ENCODE peak calls at places on chromosomes 1 and 21, in nine cellular contexts. One of them, this sample, is unnamed.

GRCh38 chr1:245310605-245311531 is 156.1 kb downstream of the KIF26B start:
- DNase-seq in IMR-90: no peak
- DNase-seq in right atrium auricular region: no peak
- DNase-seq in AG09309: no peak
- DNase-seq in body of pancreas: no peak
- DNase-seq in GM12864: peak
- DNase-seq in MM.1S: no peak
- DNase-seq in heart right ventricle: no peak
- DNase-seq in BJ: no peak
- DNase-seq in this sample: peak

GRCh38 chr21:17613242-17613676 is 558 bp upstream of the BTG3 start:
- DNase-seq in BJ: no peak
- DNase-seq in MM.1S: no peak
- DNase-seq in IMR-90: no peak
- DNase-seq in AG09309: no peak
- DNase-seq in heart right ventricle: no peak
- DNase-seq in right atrium auricular region: peak
- DNase-seq in body of pancreas: peak
- DNase-seq in GM12864: no peak
- DNase-seq in this sample: peak

GRCh38 chr1:244013100-244013499 is 38.0 kb upstream of the ZBTB18 start:
- DNase-seq in BJ: no peak
- DNase-seq in body of pancreas: no peak
- DNase-seq in GM12864: no peak
- DNase-seq in MM.1S: no peak
- DNase-seq in IMR-90: no peak
- DNase-seq in heart right ventricle: no peak
- DNase-seq in AG09309: no peak
- DNase-seq in right atrium auricular region: no peak
- DNase-seq in this sample: no peak

GRCh38 chr1:163163861-163164582 is 38.7 kb downstream of the RGS5 start:
- DNase-seq in AG09309: peak
- DNase-seq in body of pancreas: no peak
- DNase-seq in BJ: peak
- DNase-seq in MM.1S: no peak
- DNase-seq in GM12864: no peak
- DNase-seq in IMR-90: peak
- DNase-seq in right atrium auricular region: no peak
- DNase-seq in heart right ventricle: no peak
- DNase-seq in this sample: peak

GRCh38 chr1:215360786-215361185 is 206.3 kb upstream of the KCTD3 start:
- DNase-seq in GM12864: no peak
- DNase-seq in AG09309: no peak
- DNase-seq in IMR-90: no peak
- DNase-seq in right atrium auricular region: no peak
- DNase-seq in BJ: no peak
- DNase-seq in MM.1S: peak
- DNase-seq in body of pancreas: no peak
- DNase-seq in heart right ventricle: no peak
- DNase-seq in this sample: peak

GRCh38 chr1:230807551-230808267 is 60.5 kb downstream of the CAPN9 start:
- DNase-seq in MM.1S: no peak
- DNase-seq in right atrium auricular region: peak
- DNase-seq in IMR-90: no peak
- DNase-seq in BJ: no peak
- DNase-seq in body of pancreas: no peak
- DNase-seq in heart right ventricle: no peak
- DNase-seq in AG09309: no peak
- DNase-seq in GM12864: no peak
- DNase-seq in this sample: no peak

GRCh38 chr1:110011527-110012041 is 22.8 kb upstream of the STRIP1 start:
- DNase-seq in body of pancreas: peak
- DNase-seq in heart right ventricle: no peak
- DNase-seq in IMR-90: peak
- DNase-seq in BJ: no peak
- DNase-seq in right atrium auricular region: no peak
- DNase-seq in GM12864: peak
- DNase-seq in MM.1S: peak
- DNase-seq in AG09309: no peak
- DNase-seq in this sample: peak

GRCh38 chr1:177045156-177045555 is 119.4 kb downstream of the ASTN1 start:
- DNase-seq in right atrium auricular region: no peak
- DNase-seq in MM.1S: no peak
- DNase-seq in body of pancreas: no peak
- DNase-seq in AG09309: no peak
- DNase-seq in heart right ventricle: no peak
- DNase-seq in BJ: no peak
- DNase-seq in IMR-90: no peak
- DNase-seq in GM12864: no peak
- DNase-seq in this sample: no peak

GRCh38 chr1:246782120-246782900 is 58.1 kb downstream of the SCCPDH start:
- DNase-seq in BJ: peak
- DNase-seq in AG09309: peak
- DNase-seq in GM12864: no peak
- DNase-seq in body of pancreas: peak
- DNase-seq in MM.1S: no peak
- DNase-seq in right atrium auricular region: peak
- DNase-seq in IMR-90: peak
- DNase-seq in heart right ventricle: no peak
- DNase-seq in this sample: peak

GRCh38 chr1:27342778-27343638 is 1.2 kb downstream of the SYTL1 start:
- DNase-seq in heart right ventricle: no peak
- DNase-seq in GM12864: no peak
- DNase-seq in BJ: no peak
- DNase-seq in MM.1S: no peak
- DNase-seq in AG09309: no peak
- DNase-seq in right atrium auricular region: no peak
- DNase-seq in body of pancreas: peak
- DNase-seq in IMR-90: no peak
- DNase-seq in this sample: no peak

GRCh38 chr1:187013582-187014200 is 184.9 kb downstream of the PLA2G4A start:
- DNase-seq in heart right ventricle: no peak
- DNase-seq in MM.1S: no peak
- DNase-seq in body of pancreas: no peak
- DNase-seq in GM12864: no peak
- DNase-seq in BJ: no peak
- DNase-seq in AG09309: no peak
- DNase-seq in IMR-90: peak
- DNase-seq in right atrium auricular region: no peak
- DNase-seq in this sample: peak

GRCh38 chr1:179709841-179710329 is 33.2 kb upstream of the FAM163A start:
- DNase-seq in IMR-90: peak
- DNase-seq in BJ: no peak
- DNase-seq in heart right ventricle: peak
- DNase-seq in AG09309: peak
- DNase-seq in GM12864: peak
- DNase-seq in MM.1S: peak
- DNase-seq in body of pancreas: peak
- DNase-seq in right atrium auricular region: no peak
- DNase-seq in this sample: peak

GRCh38 chr1:161929137-161929536 is 94.5 kb downstream of the OLFML2B start:
- DNase-seq in GM12864: no peak
- DNase-seq in heart right ventricle: no peak
- DNase-seq in MM.1S: no peak
- DNase-seq in body of pancreas: no peak
- DNase-seq in AG09309: no peak
- DNase-seq in right atrium auricular region: no peak
- DNase-seq in IMR-90: no peak
- DNase-seq in BJ: no peak
- DNase-seq in this sample: no peak

GRCh38 chr1:64117492-64117891 is 85.9 kb upstream of the UBE2U start:
- DNase-seq in body of pancreas: no peak
- DNase-seq in IMR-90: no peak
- DNase-seq in GM12864: no peak
- DNase-seq in heart right ventricle: no peak
- DNase-seq in AG09309: no peak
- DNase-seq in right atrium auricular region: no peak
- DNase-seq in MM.1S: no peak
- DNase-seq in BJ: no peak
- DNase-seq in this sample: no peak

GRCh38 chr1:39799770-39800470 is 11.3 kb upstream of the BMP8B start:
- DNase-seq in heart right ventricle: peak
- DNase-seq in BJ: peak
- DNase-seq in right atrium auricular region: peak
- DNase-seq in MM.1S: peak
- DNase-seq in body of pancreas: peak
- DNase-seq in AG09309: peak
- DNase-seq in GM12864: no peak
- DNase-seq in IMR-90: peak
- DNase-seq in this sample: peak

GRCh38 chr21:40563845-40564717 is 282.9 kb downstream of the DSCAM start:
- DNase-seq in BJ: no peak
- DNase-seq in AG09309: no peak
- DNase-seq in IMR-90: no peak
- DNase-seq in heart right ventricle: no peak
- DNase-seq in GM12864: no peak
- DNase-seq in body of pancreas: no peak
- DNase-seq in MM.1S: no peak
- DNase-seq in right atrium auricular region: no peak
- DNase-seq in this sample: no peak

GRCh38 chr1:2980849-2981248 is 40.4 kb upstream of the ACTRT2 start:
- DNase-seq in BJ: no peak
- DNase-seq in GM12864: no peak
- DNase-seq in IMR-90: no peak
- DNase-seq in MM.1S: no peak
- DNase-seq in right atrium auricular region: no peak
- DNase-seq in heart right ventricle: no peak
- DNase-seq in AG09309: no peak
- DNase-seq in body of pancreas: no peak
- DNase-seq in this sample: no peak

GRCh38 chr1:71859806-71860205 is 422.5 kb downstream of the NEGR1 start:
- DNase-seq in BJ: no peak
- DNase-seq in MM.1S: no peak
- DNase-seq in right atrium auricular region: no peak
- DNase-seq in heart right ventricle: no peak
- DNase-seq in IMR-90: no peak
- DNase-seq in GM12864: no peak
- DNase-seq in AG09309: no peak
- DNase-seq in body of pancreas: no peak
- DNase-seq in this sample: no peak

GRCh38 chr1:71862756-71863155 is 419.6 kb downstream of the NEGR1 start:
- DNase-seq in heart right ventricle: no peak
- DNase-seq in AG09309: no peak
- DNase-seq in GM12864: no peak
- DNase-seq in body of pancreas: no peak
- DNase-seq in BJ: no peak
- DNase-seq in right atrium auricular region: no peak
- DNase-seq in IMR-90: no peak
- DNase-seq in MM.1S: no peak
- DNase-seq in this sample: no peak

GRCh38 chr1:71857862-71858261 is 424.5 kb downstream of the NEGR1 start:
- DNase-seq in body of pancreas: no peak
- DNase-seq in BJ: no peak
- DNase-seq in AG09309: no peak
- DNase-seq in heart right ventricle: peak
- DNase-seq in IMR-90: no peak
- DNase-seq in GM12864: no peak
- DNase-seq in MM.1S: no peak
- DNase-seq in right atrium auricular region: no peak
- DNase-seq in this sample: peak

DNA sequence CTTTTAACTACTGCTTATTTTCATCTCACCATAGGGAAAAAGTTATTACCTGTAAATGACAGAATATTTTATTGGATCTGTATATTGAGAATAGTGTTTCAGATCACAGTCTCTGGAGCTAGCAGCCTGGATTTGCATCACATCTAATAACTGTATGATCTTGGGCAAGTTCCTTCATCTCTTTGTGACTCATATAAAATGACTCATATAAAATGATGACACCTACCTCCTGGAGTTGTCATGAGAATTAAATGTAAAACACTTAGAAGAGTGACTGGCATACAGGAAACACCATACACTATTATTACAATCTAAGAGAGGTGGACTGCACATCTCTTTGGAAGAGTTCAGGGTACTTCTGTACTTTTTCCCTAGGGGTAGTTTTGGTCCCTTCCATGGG is 421.3 kb downstream of the NEGR1 start:
- DNase-seq in AG09309: peak
- DNase-seq in heart right ventricle: no peak
- DNase-seq in right atrium auricular region: no peak
- DNase-seq in body of pancreas: no peak
- DNase-seq in BJ: peak
- DNase-seq in IMR-90: peak
- DNase-seq in MM.1S: no peak
- DNase-seq in GM12864: no peak
- DNase-seq in this sample: peak
- H3K4me3 ChIP-seq in AG09309: no peak
- H3K4me3 ChIP-seq in heart right ventricle: no peak
- H3K4me3 ChIP-seq in right atrium auricular region: no peak
- H3K4me3 ChIP-seq in body of pancreas: no peak
- H3K4me3 ChIP-seq in BJ: no peak
- H3K4me3 ChIP-seq in IMR-90: no peak
- H3K4me3 ChIP-seq in MM.1S: no peak
- H3K4me3 ChIP-seq in GM12864: no peak
- H3K4me3 ChIP-seq in this sample: no peak

DNA sequence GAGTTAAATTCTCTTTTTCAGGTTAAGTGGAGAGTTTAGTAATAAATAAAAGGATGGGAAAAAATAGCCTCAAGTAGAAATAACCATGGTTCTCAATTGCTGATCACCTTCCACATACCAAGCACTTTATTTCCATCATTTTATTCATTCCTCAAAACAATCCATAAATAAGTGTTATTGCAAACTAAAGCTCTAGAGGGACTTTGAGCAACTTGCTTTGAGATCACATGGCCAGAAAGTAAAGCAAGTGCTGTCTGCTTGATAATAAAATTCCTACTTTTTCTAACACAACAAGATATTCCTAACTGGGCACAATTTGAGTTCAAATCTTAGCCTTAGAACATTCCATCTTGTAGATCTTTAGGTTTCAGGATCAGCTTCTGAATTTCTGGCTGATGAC is 97.1 kb upstream of the C1orf87 start:
- DNase-seq in body of pancreas: no peak
- DNase-seq in AG09309: no peak
- DNase-seq in BJ: no peak
- DNase-seq in heart right ventricle: no peak
- DNase-seq in right atrium auricular region: no peak
- DNase-seq in MM.1S: no peak
- DNase-seq in GM12864: no peak
- DNase-seq in IMR-90: no peak
- DNase-seq in this sample: no peak
- TF ChIP-seq CTCF in body of pancreas: no peak
- TF ChIP-seq CTCF in AG09309: no peak
- TF ChIP-seq CTCF in BJ: peak
- TF ChIP-seq CTCF in heart right ventricle: no peak
- TF ChIP-seq CTCF in right atrium auricular region: no peak
- TF ChIP-seq CTCF in MM.1S: no peak
- TF ChIP-seq CTCF in GM12864: no peak
- TF ChIP-seq CTCF in IMR-90: no peak
- TF ChIP-seq CTCF in this sample: no peak

GRCh38 chr1:23546897-23547596 is 12.3 kb downstream of the ID3 start:
- DNase-seq in right atrium auricular region: no peak
- DNase-seq in BJ: no peak
- DNase-seq in MM.1S: no peak
- DNase-seq in AG09309: no peak
- DNase-seq in GM12864: no peak
- DNase-seq in IMR-90: no peak
- DNase-seq in heart right ventricle: no peak
- DNase-seq in body of pancreas: no peak
- DNase-seq in this sample: no peak
- H3K4me3 ChIP-seq in right atrium auricular region: no peak
- H3K4me3 ChIP-seq in BJ: no peak
- H3K4me3 ChIP-seq in MM.1S: no peak
- H3K4me3 ChIP-seq in AG09309: no peak
- H3K4me3 ChIP-seq in GM12864: no peak
- H3K4me3 ChIP-seq in IMR-90: no peak
- H3K4me3 ChIP-seq in heart right ventricle: no peak
- H3K4me3 ChIP-seq in body of pancreas: no peak
- H3K4me3 ChIP-seq in this sample: no peak

GRCh38 chr1:229119876-229120275 is 151.0 kb upstream of the RAB4A start:
- DNase-seq in BJ: no peak
- DNase-seq in MM.1S: no peak
- DNase-seq in GM12864: no peak
- DNase-seq in body of pancreas: no peak
- DNase-seq in heart right ventricle: no peak
- DNase-seq in IMR-90: peak
- DNase-seq in right atrium auricular region: no peak
- DNase-seq in AG09309: no peak
- DNase-seq in this sample: no peak
- TF ChIP-seq CTCF in BJ: no peak
- TF ChIP-seq CTCF in MM.1S: no peak
- TF ChIP-seq CTCF in GM12864: no peak
- TF ChIP-seq CTCF in body of pancreas: no peak
- TF ChIP-seq CTCF in heart right ventricle: no peak
- TF ChIP-seq CTCF in IMR-90: no peak
- TF ChIP-seq CTCF in right atrium auricular region: no peak
- TF ChIP-seq CTCF in AG09309: no peak
- TF ChIP-seq CTCF in this sample: no peak